ENCODE peak calls at places on chromosomes 13 and 19, in four cellular contexts. L is SHP77, I is myocyte, W is NCI-H1417. B is an unnamed sample.

GRCh38 chr19:56611288-56611687 is 16.2 kb downstream of the ZNF71 start:
- DNase-seq in L (no peak), I (no peak), W (no peak), B (no peak)

GRCh38 chr19:2716275-2716650 is 4.9 kb downstream of the DIRAS1 start:
- DNase-seq in L (no peak), I (no peak), W (no peak), B (no peak)

GRCh38 chr19:4100647-4101495 is 23.1 kb downstream of the MAP2K2 start:
- DNase-seq in L (no peak), I (no peak), W (no peak), B (no peak)

GRCh38 chr19:4676955-4677731 is 7.0 kb upstream of the MYDGF start:
- DNase-seq in L (peak; percentile 40), I (peak; percentile 64), W (no peak), B (no peak)

GRCh38 chr13:61664821-61665705 is 249.4 kb upstream of the PCDH20 start:
- DNase-seq in L (peak; percentile 46), I (no peak), W (peak; percentile 16), B (no peak)

GRCh38 chr13:44322928-44323327 is 50.7 kb upstream of the SERP2 start:
- DNase-seq in L (no peak), I (no peak), W (no peak), B (no peak)

GRCh38 chr19:46818812-46819211 is 30.4 kb upstream of the SLC1A5 start:
- DNase-seq in L (peak; percentile 60), I (no peak), W (no peak), B (no peak)

GRCh38 chr13:112917731-112918130 is 51.3 kb upstream of the MCF2L start:
- DNase-seq in L (no peak), I (no peak), W (no peak), B (no peak)

GRCh38 chr19:50861025-50861424 is 6.3 kb downstream of the KLK3 start:
- DNase-seq in L (no peak), I (no peak), W (no peak), B (no peak)

GRCh38 chr19:37226248-37226647 is 8.2 kb downstream of the ZNF383 start:
- DNase-seq in L (no peak), I (no peak), W (no peak), B (no peak)

B was measured in NCI-H2227 treated with DMSO at 0.1 percent for 48 hours.